ENCODE peak calls at places on chromosome 19, in seven cellular contexts. N, V, F, H, J, A and E are unnamed samples.

GRCh38 chr19:46755077-46755852 is 9.0 kb upstream of the STRN4 start:
- DNase-seq in N (no peak), V (no peak), F (peak; percentile 81), H (no peak), J (peak; percentile 81), A (no peak), E (no peak)

GRCh38 chr19:1151917-1152601 is 22.0 kb downstream of the SBNO2 start:
- DNase-seq in N (no peak), V (no peak), F (no peak), H (no peak), J (peak; percentile 57), A (no peak), E (no peak)

GRCh38 chr19:11138659-11139526 is 16.7 kb downstream of the SPC24 start:
- DNase-seq in N (no peak), V (no peak), F (peak; percentile 92), H (no peak), J (peak; percentile 88), A (peak; percentile 62), E (peak; percentile 86)

GRCh38 chr19:48230555-48231129 is 25.1 kb downstream of the CARD8 start:
- DNase-seq in N (no peak), V (peak; percentile 35), F (no peak), H (peak; percentile 31), J (no peak), A (no peak), E (no peak)

GRCh38 chr19:55253842-55254624 is 4.8 kb downstream of the PPP6R1 start:
- DNase-seq in N (peak; percentile 56), V (peak; percentile 53), F (no peak), H (peak; percentile 59), J (peak; percentile 77), A (no peak), E (no peak)

GRCh38 chr19:4932711-4933110 is 23.4 kb downstream of the UHRF1 start:
- DNase-seq in N (no peak), V (no peak), F (no peak), H (no peak), J (no peak), A (no peak), E (no peak)

GRCh38 chr19:30208661-30209060 is 163.5 kb upstream of the ZNF536 start:
- DNase-seq in N (no peak), V (no peak), F (no peak), H (no peak), J (no peak), A (no peak), E (no peak)

GRCh38 chr19:1505012-1505411 is 7.8 kb downstream of the ADAMTSL5 start:
- DNase-seq in N (no peak), V (no peak), F (no peak), H (no peak), J (no peak), A (no peak), E (no peak)

GRCh38 chr19:32870154-32870573 is 597 bp upstream of the SLC7A9 start:
- DNase-seq in N (no peak), V (no peak), F (no peak), H (no peak), J (no peak), A (no peak), E (no peak)

GRCh38 chr19:18062043-18062442 is 24.7 kb downstream of the IL12RB1 start:
- DNase-seq in N (no peak), V (no peak), F (no peak), H (no peak), J (no peak), A (no peak), E (no peak)

GRCh38 chr19:10104665-10105221 is 1.4 kb upstream of the PPAN start:
- DNase-seq in N (peak; percentile 73), V (peak; percentile 83), F (no peak), H (peak; percentile 78), J (peak; percentile 55), A (no peak), E (no peak)

GRCh38 chr19:12521996-12522395 is 29.3 kb downstream of the ZNF564 start:
- DNase-seq in N (no peak), V (no peak), F (no peak), H (no peak), J (no peak), A (no peak), E (no peak)

GRCh38 chr19:1019980-1020867 is 699 bp downstream of the TMEM259 start:
- DNase-seq in N (no peak), V (no peak), F (peak; percentile 31), H (peak; percentile 40), J (peak; percentile 87), A (no peak), E (no peak)